ENCODE peak calls at places on chromosomes 16 and 17, in four cellular contexts. L is fibroblast of pulmonary artery, U is heart right ventricle, D is pancreas. Q is an unnamed sample.

GRCh38 chr17:79621151-79621940 is 10.5 kb upstream of the RBFOX3 start:
- DNase-seq in L (no peak), U (no peak), D (no peak), Q (no peak)

GRCh38 chr17:32609085-32609484 is 122.3 kb downstream of the CDK5R1 start:
- DNase-seq in L (peak; percentile 7), U (peak; percentile 34), D (peak; percentile 34), Q (no peak)

GRCh38 chr17:57463103-57463885 is 207.0 kb downstream of the MSI2 start:
- DNase-seq in L (peak; percentile 83), U (no peak), D (no peak), Q (peak; percentile 56)

GRCh38 chr17:35025541-35025940 is 38.0 kb downstream of the RFFL start:
- DNase-seq in L (no peak), U (no peak), D (no peak), Q (no peak)

GRCh38 chr16:1080801-1081733 is 8.5 kb downstream of the SSTR5 start:
- DNase-seq in L (no peak), U (no peak), D (no peak), Q (no peak)

GRCh38 chr16:58094791-58095574 is 34.2 kb downstream of the CFAP20 start:
- DNase-seq in L (no peak), U (peak; percentile 29), D (no peak), Q (no peak)

GRCh38 chr17:57021226-57021940 is 43.5 kb downstream of the SCPEP1 start:
- DNase-seq in L (no peak), U (no peak), D (peak; percentile 78), Q (no peak)

GRCh38 chr17:43755389-43755875 is 3.2 kb downstream of the SOST start:
- DNase-seq in L (peak; percentile 32), U (no peak), D (no peak), Q (peak; percentile 23)

GRCh38 chr17:6639014-6639650 is 1.4 kb downstream of the KIAA0753 start:
- DNase-seq in L (no peak), U (no peak), D (no peak), Q (no peak)

GRCh38 chr16:27801259-27801945 is 251.5 kb downstream of the KATNIP start:
- DNase-seq in L (peak; percentile 21), U (no peak), D (no peak), Q (peak; percentile 39)

GRCh38 chr16:69581297-69581696 is 15.5 kb downstream of the NFAT5 start:
- DNase-seq in L (no peak), U (no peak), D (no peak), Q (no peak)

GRCh38 chr17:80104321-80104955 is 3.1 kb downstream of the GAA start:
- DNase-seq in L (peak; percentile 58), U (no peak), D (no peak), Q (peak; percentile 21)

GRCh38 chr17:57995076-57995956 is 7.3 kb upstream of the VEZF1 start:
- DNase-seq in L (peak; percentile 87), U (peak; percentile 76), D (peak; percentile 74), Q (peak; percentile 87)

GRCh38 chr17:35243459-35244204 is 760 bp downstream of the SLFN5 start:
- DNase-seq in L (peak; percentile 65), U (peak; percentile 55), D (peak; percentile 23), Q (peak; percentile 83)

GRCh38 chr17:10349403-10349802 is 23.4 kb downstream of the MYH13 start:
- DNase-seq in L (peak; percentile 21), U (no peak), D (no peak), Q (no peak)

GRCh38 chr17:8426094-8426720 is 9.5 kb upstream of the NDEL1 start:
- DNase-seq in L (no peak), U (no peak), D (no peak), Q (no peak)

GRCh38 chr17:42891539-42892152 is 9.0 kb upstream of the G6PC1 start:
- DNase-seq in L (no peak), U (peak; percentile 66), D (no peak), Q (no peak)

GRCh38 chr17:39152134-39152884 is 872 bp upstream of the PLXDC1 start:
- DNase-seq in L (no peak), U (peak; percentile 53), D (peak; percentile 29), Q (no peak)

GRCh38 chr17:50029185-50029584 is 26.7 kb upstream of the ITGA3 start:
- DNase-seq in L (no peak), U (no peak), D (no peak), Q (no peak)

GRCh38 chr17:31136319-31136718 is 41.5 kb downstream of the NF1 start:
- DNase-seq in L (no peak), U (no peak), D (no peak), Q (no peak)

GRCh38 chr17:56045907-56046306 is 107.4 kb upstream of the ANKFN1 start:
- DNase-seq in L (no peak), U (no peak), D (no peak), Q (no peak)

DNA sequence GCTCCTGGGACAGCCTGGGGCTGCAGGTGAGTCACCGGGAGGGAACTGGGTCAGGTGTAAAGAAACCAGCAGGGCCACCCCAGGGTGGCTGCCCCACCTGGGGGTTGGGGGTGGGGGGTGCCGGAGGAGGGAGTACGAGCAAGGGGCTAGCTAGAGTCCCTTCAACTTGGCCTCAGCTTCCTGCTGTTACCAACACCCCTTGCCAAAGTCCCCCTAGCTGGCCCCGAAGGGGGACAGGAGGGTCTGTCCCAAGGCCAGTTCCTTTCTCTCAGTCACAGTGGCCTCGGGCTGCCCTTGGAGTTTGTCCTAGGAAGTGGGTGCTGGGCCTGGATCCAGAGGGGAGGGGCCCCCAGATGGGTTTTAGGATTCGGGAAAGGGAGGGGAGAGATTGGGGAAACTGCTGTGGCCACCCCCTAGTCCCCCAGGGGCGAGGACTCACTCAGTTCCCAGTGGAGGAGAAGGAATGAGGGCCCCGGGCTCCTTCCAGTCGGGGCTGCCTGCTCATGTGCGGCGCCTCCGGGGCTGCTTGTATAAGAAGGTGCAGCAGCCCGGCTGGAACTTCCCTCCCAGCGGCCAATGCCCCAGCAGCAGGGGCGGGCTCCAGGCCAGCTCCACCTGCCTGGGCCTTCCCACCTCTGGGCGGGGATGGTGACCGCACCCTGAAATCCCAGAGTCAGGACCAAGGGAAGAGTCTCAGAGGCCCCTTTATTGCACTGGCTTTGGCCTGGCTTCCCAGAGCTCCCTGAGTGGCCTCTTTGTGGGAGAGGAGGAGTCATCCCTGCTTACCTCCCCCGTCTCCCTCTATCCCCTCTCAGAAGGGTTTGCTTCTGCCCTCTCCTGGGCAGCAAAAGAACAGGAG is 7.3 kb downstream of the ARHGAP27 start:
- DNase-seq in L (peak; percentile 81), U (peak; percentile 58), D (peak; percentile 81), Q (peak; percentile 35)
- H3K4me3 ChIP-seq in L (no peak overlapping the region), U (peak overlapping the region; percentile 50), D (peak overlapping the region; percentile 5), Q (no peak overlapping the region)

GRCh38 chr16:60686824-60687223 is 1349.4 kb downstream of the CDH8 start:
- DNase-seq in L (no peak), U (no peak), D (no peak), Q (no peak)
- TF ChIP-seq CTCF in L (no peak), U (no peak), D (no peak), Q (no peak)

GRCh38 chr16:8682551-8683259 is 8.3 kb downstream of the ABAT start:
- DNase-seq in L (no peak), U (no peak), D (no peak), Q (no peak)

GRCh38 chr16:8683640-8684039 is 9.2 kb downstream of the ABAT start:
- DNase-seq in L (no peak), U (no peak), D (no peak), Q (no peak)

GRCh38 chr16:8686031-8686621 is 11.7 kb downstream of the ABAT start:
- DNase-seq in L (no peak), U (peak; percentile 31), D (peak; percentile 40), Q (no peak)

GRCh38 chr16:8686879-8687278 is 12.5 kb downstream of the ABAT start:
- DNase-seq in L (no peak), U (no peak), D (peak; percentile 39), Q (no peak)

DNA sequence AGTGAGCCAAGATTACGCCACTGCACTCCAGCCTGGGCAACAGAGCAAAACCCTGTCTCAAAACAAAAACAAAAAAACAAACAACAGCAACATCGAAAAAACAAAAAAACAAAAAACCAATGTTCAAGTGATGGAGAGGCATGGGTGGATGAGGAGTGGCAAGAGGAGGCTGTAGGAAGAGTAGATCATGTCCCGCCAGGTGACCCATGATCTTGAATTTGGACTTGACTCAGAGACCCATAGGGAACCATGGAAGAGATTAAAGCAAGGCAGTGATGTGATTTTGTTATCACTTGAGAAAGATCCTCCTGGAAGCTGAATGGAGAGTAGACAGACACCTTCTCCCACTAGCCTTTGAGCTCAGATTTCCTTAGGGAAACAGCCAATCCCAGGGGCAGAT is 11.2 kb downstream of the ABAT start:
- DNase-seq in L (no peak), U (no peak), D (no peak), Q (no peak)
- H3K4me3 ChIP-seq in L (no peak overlapping the region), U (no peak overlapping the region), D (no peak overlapping the region), Q (no peak overlapping the region)

GRCh38 chr17:74960739-74961342 is 11.7 kb downstream of the HID1 start:
- DNase-seq in L (peak; percentile 49), U (no peak), D (peak; percentile 15), Q (peak; percentile 14)
- TF ChIP-seq CTCF in L (peak; percentile 54), U (peak; percentile 18), D (no peak), Q (peak; percentile 43)

DNA sequence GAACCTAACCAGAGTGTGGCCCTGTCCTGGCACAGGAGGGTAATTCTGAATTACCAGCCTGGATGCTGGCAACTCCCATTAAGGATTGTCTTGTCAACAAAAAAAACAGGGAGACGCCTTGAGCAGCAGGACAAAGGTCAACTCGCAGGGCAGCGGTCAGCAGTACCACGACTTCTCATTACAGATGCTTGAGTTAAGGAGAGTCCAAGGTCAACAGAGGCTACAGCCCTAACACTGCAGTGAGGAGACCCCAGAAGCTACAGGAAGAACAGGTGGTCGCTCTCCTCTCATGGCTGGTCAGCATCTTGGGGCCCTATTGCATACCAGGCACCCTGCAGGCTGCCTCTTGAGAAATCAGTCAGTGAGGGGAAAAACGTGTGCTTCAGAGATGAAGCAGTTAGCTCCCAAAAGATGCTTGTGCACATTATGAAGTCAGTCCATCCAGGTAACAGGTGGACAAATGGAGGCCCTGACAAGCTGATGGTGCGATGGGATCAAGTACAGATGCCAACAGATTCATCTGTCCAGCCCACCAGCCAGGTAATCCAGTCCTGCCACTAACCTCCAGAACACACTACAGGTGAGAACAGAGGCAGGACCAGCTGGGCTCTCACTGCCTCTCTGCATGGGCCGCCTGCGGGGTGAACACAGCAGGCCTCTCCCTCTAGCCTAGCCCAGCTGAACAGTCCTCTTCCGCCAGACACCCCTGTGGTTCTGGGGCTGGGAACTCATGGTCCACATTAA is 4.2 kb downstream of the CSNK1D start:
- DNase-seq in L (no peak), U (no peak), D (no peak), Q (no peak)
- H3K4me3 ChIP-seq in L (no peak overlapping the region), U (no peak overlapping the region), D (no peak overlapping the region), Q (no peak overlapping the region)